ENCODE peak calls at places on chromosome 7, in five cellular contexts. F, N, Z, I and Q are unnamed samples.
A peak's percentile ranks its signal among the peaks of the same experiment; 100 is the strongest.

GRCh38 chr7:115910541-115911164 is 119.9 kb downstream of the TFEC start:
- DNase-seq in F (peak; percentile 62), N (no peak), Z (peak; percentile 40), I (no peak), Q (peak; percentile 3)

GRCh38 chr7:77247206-77247850 is 47.7 kb upstream of the FGL2 start:
- DNase-seq in F (peak; percentile 83), N (peak; percentile 81), Z (peak; percentile 56), I (peak; percentile 90), Q (peak; percentile 27)

GRCh38 chr7:87105401-87105800 is 45.9 kb upstream of the ELAPOR2 start:
- DNase-seq in F (no peak), N (no peak), Z (no peak), I (no peak), Q (no peak)

GRCh38 chr7:47404005-47404404 is 177.9 kb downstream of the TNS3 start:
- DNase-seq in F (no peak), N (no peak), Z (no peak), I (peak; percentile 1), Q (no peak)

GRCh38 chr7:29989257-29989995 is at the start of gene SCRN1:
- DNase-seq in F (peak; percentile 37), N (peak; percentile 68), Z (peak; percentile 56), I (peak; percentile 70), Q (peak; percentile 8)

GRCh38 chr7:88083883-88084282 is 136.0 kb downstream of the SRI start:
- DNase-seq in F (no peak), N (no peak), Z (no peak), I (no peak), Q (no peak)

GRCh38 chr7:22207724-22208225 is 149.2 kb downstream of the RAPGEF5 start:
- DNase-seq in F (no peak), N (no peak), Z (no peak), I (no peak), Q (no peak)

GRCh38 chr7:102321351-102322201 is 34.7 kb downstream of the SPDYE6 start:
- DNase-seq in F (no peak), N (no peak), Z (no peak), I (no peak), Q (no peak)

GRCh38 chr7:20786421-20786778 is 286 bp downstream of the SP8 start:
- DNase-seq in F (no peak), N (no peak), Z (no peak), I (no peak), Q (no peak)

GRCh38 chr7:157498690-157499089 is 161.9 kb downstream of the DNAJB6 start:
- DNase-seq in F (no peak), N (no peak), Z (no peak), I (no peak), Q (no peak)

GRCh38 chr7:120813089-120813488 is 44.9 kb downstream of the TSPAN12 start:
- DNase-seq in F (no peak), N (no peak), Z (no peak), I (no peak), Q (no peak)

GRCh38 chr7:6516387-6516983 is 34.8 kb downstream of the GRID2IP start:
- DNase-seq in F (peak; percentile 83), N (peak; percentile 82), Z (peak; percentile 78), I (peak; percentile 91), Q (peak; percentile 64)

GRCh38 chr7:39948375-39948774 is 1.7 kb upstream of the CDK13 start:
- DNase-seq in F (no peak), N (no peak), Z (no peak), I (no peak), Q (no peak)

GRCh38 chr7:124399941-124400340 is 365.7 kb downstream of the GPR37 start:
- DNase-seq in F (no peak), N (no peak), Z (no peak), I (no peak), Q (no peak)

GRCh38 chr7:141294122-141294829 is 220.4 kb downstream of the TMEM178B start:
- DNase-seq in F (no peak), N (no peak), Z (no peak), I (no peak), Q (no peak)

GRCh38 chr7:140922741-140923345 is 1.9 kb downstream of the BRAF start:
- DNase-seq in F (no peak), N (no peak), Z (no peak), I (no peak), Q (no peak)

GRCh38 chr7:77419102-77419501 is 3.0 kb upstream of the GSAP start:
- DNase-seq in F (no peak), N (no peak), Z (no peak), I (no peak), Q (no peak)

GRCh38 chr7:90244909-90245841 is at the start of gene CFAP69:
- DNase-seq in F (peak; percentile 88), N (peak; percentile 94), Z (peak; percentile 39), I (peak; percentile 96), Q (peak; percentile 66)

GRCh38 chr7:43639858-43640491 is 57.1 kb downstream of the STK17A start:
- DNase-seq in F (peak; percentile 89), N (peak; percentile 50), Z (peak; percentile 85), I (peak; percentile 76), Q (peak; percentile 67)

GRCh38 chr7:36072620-36073019 is 80.4 kb upstream of the EEPD1 start:
- DNase-seq in F (no peak), N (no peak), Z (no peak), I (no peak), Q (no peak)

GRCh38 chr7:116576350-116577319 is 51.8 kb downstream of the CAV1 start:
- DNase-seq in F (peak; percentile 92), N (no peak), Z (no peak), I (no peak), Q (peak; percentile 94)

GRCh38 chr7:101804642-101805401 is 12.6 kb upstream of the CUX1 start:
- DNase-seq in F (no peak), N (no peak), Z (peak; percentile 13), I (peak; percentile 56), Q (no peak)

GRCh38 chr7:38448842-38449241 is 175.4 kb upstream of the TARP start:
- DNase-seq in F (no peak), N (no peak), Z (no peak), I (no peak), Q (no peak)

GRCh38 chr7:108222236-108222892 is 92.2 kb upstream of the LAMB4 start:
- DNase-seq in F (peak; percentile 41), N (no peak), Z (no peak), I (peak; percentile 33), Q (no peak)

GRCh38 chr7:95056107-95056689 is 148.8 kb downstream of the PPP1R9A start:
- DNase-seq in F (no peak), N (no peak), Z (no peak), I (no peak), Q (no peak)

GRCh38 chr7:12923971-12924370 is 236.5 kb downstream of the ARL4A start:
- DNase-seq in F (peak; percentile 35), N (no peak), Z (no peak), I (no peak), Q (no peak)

GRCh38 chr7:24135003-24135817 is 148.8 kb upstream of the NPY start:
- DNase-seq in F (no peak), N (no peak), Z (no peak), I (no peak), Q (no peak)

GRCh38 chr7:36755484-36755883 is 31.2 kb upstream of the AOAH start:
- DNase-seq in F (no peak), N (no peak), Z (no peak), I (no peak), Q (no peak)

GRCh38 chr7:130458256-130458655 is 17.4 kb upstream of the CEP41 start:
- DNase-seq in F (no peak), N (no peak), Z (no peak), I (no peak), Q (no peak)

GRCh38 chr7:80916770-80917681 is 1.8 kb downstream of the SEMA3C start:
- DNase-seq in F (peak; percentile 71), N (no peak), Z (no peak), I (no peak), Q (no peak)

GRCh38 chr7:41696323-41696916 is 6.5 kb downstream of the INHBA start:
- DNase-seq in F (peak; percentile 91), N (peak; percentile 63), Z (no peak), I (peak; percentile 78), Q (peak; percentile 68)